ENCODE peak calls at places on chromosomes 2 and 18, in four cellular contexts. A is HepG2, X is K562, Y is GM12878. J is an unnamed sample.

GRCh38 chr2:133885847-133886246 is 317.6 kb upstream of the NCKAP5 start:
- DNase-seq in A (no peak), X (no peak), Y (no peak), J (no peak)

GRCh38 chr2:218924757-218925156 is 34.7 kb upstream of the CDK5R2 start:
- DNase-seq in A (no peak), X (no peak), Y (no peak), J (no peak)

GRCh38 chr2:130852521-130853115 is 15.9 kb downstream of the ARHGEF4 start:
- DNase-seq in A (no peak), X (no peak), Y (no peak), J (no peak)

GRCh38 chr2:29336334-29336733 is 221.1 kb downstream of the CLIP4 start:
- DNase-seq in A (no peak), X (no peak), Y (no peak), J (no peak)

GRCh38 chr2:45806563-45807358 is 155.3 kb downstream of the PRKCE start:
- DNase-seq in A (no peak), X (no peak), Y (peak), J (no peak)

GRCh38 chr2:180505203-180505602 is 475.2 kb upstream of the UBE2E3 start:
- DNase-seq in A (no peak), X (no peak), Y (no peak), J (no peak)

GRCh38 chr2:9952286-9952737 is 819 bp downstream of the GRHL1 start:
- DNase-seq in A (no peak), X (no peak), Y (no peak), J (peak)

GRCh38 chr2:118878531-118879149 is 31.2 kb upstream of the EN1 start:
- DNase-seq in A (no peak), X (no peak), Y (no peak), J (no peak)

GRCh38 chr2:176692518-176692917 is 423.3 kb downstream of the MTX2 start:
- DNase-seq in A (no peak), X (no peak), Y (no peak), J (no peak)

GRCh38 chr2:55864351-55865084 is 59.1 kb downstream of the EFEMP1 start:
- DNase-seq in A (no peak), X (no peak), Y (no peak), J (no peak)

GRCh38 chr2:38722271-38723115 is 28.7 kb downstream of the SRSF7 start:
- DNase-seq in A (no peak), X (no peak), Y (no peak), J (no peak)

GRCh38 chr2:112164876-112165275 is 26.7 kb downstream of the FBLN7 start:
- DNase-seq in A (no peak), X (no peak), Y (no peak), J (no peak)

GRCh38 chr2:1598041-1598710 is 146.1 kb downstream of the PXDN start:
- DNase-seq in A (no peak), X (no peak), Y (no peak), J (no peak)

GRCh38 chr2:65024149-65024829 is 31.9 kb upstream of the CEP68 start:
- DNase-seq in A (no peak), X (peak), Y (no peak), J (no peak)

GRCh38 chr2:68768461-68768860 is 33.9 kb downstream of the ARHGAP25 start:
- DNase-seq in A (no peak), X (no peak), Y (no peak), J (no peak)

GRCh38 chr2:2491964-2492363 is 160.9 kb upstream of the MYT1L start:
- DNase-seq in A (no peak), X (no peak), Y (no peak), J (no peak)

GRCh38 chr2:113697516-113697915 is 58.9 kb downstream of the SLC35F5 start:
- DNase-seq in A (no peak), X (no peak), Y (no peak), J (no peak)

GRCh38 chr2:134002391-134002790 is 251.5 kb upstream of the MGAT5 start:
- DNase-seq in A (no peak), X (no peak), Y (no peak), J (no peak)

DNA sequence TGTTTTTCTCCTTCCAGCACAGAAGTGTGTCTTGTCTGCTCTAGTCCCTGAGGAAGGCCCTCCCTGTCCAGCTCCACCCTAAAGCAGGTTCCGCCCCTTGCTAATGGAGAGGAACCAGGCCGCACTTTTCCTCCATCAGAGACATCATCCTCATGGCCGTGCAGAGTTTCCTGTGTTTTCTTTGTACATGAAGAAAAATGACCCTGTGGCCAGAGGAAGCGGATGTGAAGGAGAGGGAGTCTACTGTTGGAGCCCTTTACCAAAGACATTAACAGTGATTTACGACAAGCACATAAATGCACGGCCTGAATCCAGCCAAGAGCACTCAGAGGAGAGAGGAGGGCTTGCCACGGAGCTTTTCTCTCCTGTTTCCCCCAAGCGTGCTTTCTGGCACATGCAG is 109.5 kb downstream of the RNF144A start:
- DNase-seq in A (no peak), X (no peak), Y (no peak), J (no peak)
- TF ChIP-seq TCF7 in A (no peak), X (no peak), Y (no peak), J (no peak)

DNA sequence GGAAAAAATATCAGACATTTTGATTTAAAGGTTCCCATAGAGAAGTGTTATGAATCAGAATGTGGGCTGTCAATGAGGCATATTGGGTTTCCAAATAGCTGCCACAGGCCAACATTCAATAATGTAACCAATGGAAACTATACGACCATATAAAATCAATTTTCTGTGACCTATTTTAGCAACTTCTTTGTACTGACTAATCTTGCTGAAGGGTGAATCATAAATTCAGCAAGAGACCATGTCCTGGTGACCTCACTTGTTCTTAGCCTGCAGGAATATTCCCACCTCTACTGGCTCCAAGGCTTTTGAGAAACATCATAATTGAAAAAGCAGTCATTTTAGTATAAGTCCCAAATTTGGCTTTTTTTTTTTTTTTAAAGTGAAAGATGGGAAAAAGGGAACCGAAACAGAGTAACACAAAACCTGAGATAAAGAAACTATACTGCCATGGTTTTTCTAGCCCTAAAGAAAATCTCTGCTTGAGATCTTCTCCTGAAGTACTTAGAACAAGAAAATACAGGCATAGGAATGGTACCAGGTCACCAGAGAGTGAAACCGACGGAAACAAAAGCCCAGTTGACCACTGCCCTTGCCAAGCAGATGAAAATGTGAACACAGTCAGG is 32.1 kb downstream of the PLEKHM3 start:
- DNase-seq in A (no peak), X (no peak), Y (no peak), J (no peak)
- TF ChIP-seq TCF7 in A (no peak), X (no peak), Y (no peak), J (no peak)

GRCh38 chr2:229636568-229636967 is 77.8 kb downstream of the DNER start:
- DNase-seq in A (no peak), X (no peak), Y (no peak), J (no peak)

GRCh38 chr2:229642371-229642770 is 72.0 kb downstream of the DNER start:
- DNase-seq in A (no peak), X (no peak), Y (no peak), J (no peak)

GRCh38 chr2:229641676-229642075 is 72.7 kb downstream of the DNER start:
- DNase-seq in A (no peak), X (no peak), Y (no peak), J (no peak)
- TF ChIP-seq TCF7 in A (no peak), X (no peak), Y (no peak), J (no peak)

DNA sequence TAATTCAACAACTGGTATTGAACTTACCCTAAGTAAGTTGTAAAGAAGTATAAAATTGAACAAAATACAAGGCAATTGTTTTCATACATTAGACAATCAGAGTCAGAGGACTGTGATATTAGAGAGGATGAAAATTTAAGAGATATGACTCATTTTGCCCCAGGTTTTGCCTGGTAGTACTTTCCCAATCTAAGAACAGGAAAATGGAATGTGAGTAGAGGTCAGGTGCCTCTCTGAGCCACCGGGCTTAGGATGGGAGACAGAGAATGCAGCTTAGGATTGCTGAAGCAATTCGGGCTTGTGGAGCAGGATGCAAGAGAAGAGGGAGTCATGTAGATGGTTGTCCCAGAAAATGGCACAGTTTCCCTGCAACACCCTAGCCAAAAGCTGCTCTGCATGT is 219.7 kb upstream of the CHST9 start:
- DNase-seq in A (no peak), X (no peak), Y (no peak), J (no peak)
- TF ChIP-seq TCF7 in A (no peak), X (no peak), Y (no peak), J (no peak)

GRCh38 chr2:15894459-15895144 is 45.7 kb upstream of the MYCN start:
- DNase-seq in A (no peak), X (no peak), Y (no peak), J (no peak)
- TF ChIP-seq TCF7 in A (no peak), X (no peak), Y (no peak), J (no peak)

GRCh38 chr2:127573298-127573697 is 37.8 kb downstream of the MYO7B start:
- DNase-seq in A (no peak), X (no peak), Y (no peak), J (no peak)

GRCh38 chr2:127573771-127574170 is 38.3 kb downstream of the MYO7B start:
- DNase-seq in A (no peak), X (no peak), Y (no peak), J (no peak)

GRCh38 chr2:127570282-127571250 is 35.1 kb downstream of the MYO7B start:
- DNase-seq in A (no peak), X (no peak), Y (no peak), J (no peak)

GRCh38 chr2:127574656-127575055 is 39.2 kb downstream of the MYO7B start:
- DNase-seq in A (no peak), X (no peak), Y (no peak), J (no peak)

DNA sequence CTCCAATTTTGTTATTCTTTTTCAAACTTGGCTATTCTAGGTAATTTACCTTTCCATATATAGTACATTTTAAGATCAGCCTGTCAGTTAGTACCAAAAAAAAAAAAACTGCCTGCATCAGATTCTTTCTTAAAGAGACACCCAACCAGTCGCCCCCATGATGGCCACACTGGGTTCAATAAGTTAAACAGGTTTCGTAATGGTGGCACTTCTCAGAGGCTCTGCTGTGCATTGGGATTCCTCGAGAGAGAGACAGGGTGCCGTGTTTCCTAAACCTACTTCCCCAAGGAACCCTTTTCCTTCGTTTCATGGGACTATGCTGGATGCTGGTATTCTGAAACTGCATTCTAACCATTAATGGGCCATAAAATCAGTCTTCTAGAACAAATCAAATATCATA is 37.4 kb downstream of the MYO7B start:
- DNase-seq in A (no peak), X (no peak), Y (no peak), J (no peak)
- TF ChIP-seq TCF7 in A (no peak), X (no peak), Y (no peak), J (no peak)

DNA sequence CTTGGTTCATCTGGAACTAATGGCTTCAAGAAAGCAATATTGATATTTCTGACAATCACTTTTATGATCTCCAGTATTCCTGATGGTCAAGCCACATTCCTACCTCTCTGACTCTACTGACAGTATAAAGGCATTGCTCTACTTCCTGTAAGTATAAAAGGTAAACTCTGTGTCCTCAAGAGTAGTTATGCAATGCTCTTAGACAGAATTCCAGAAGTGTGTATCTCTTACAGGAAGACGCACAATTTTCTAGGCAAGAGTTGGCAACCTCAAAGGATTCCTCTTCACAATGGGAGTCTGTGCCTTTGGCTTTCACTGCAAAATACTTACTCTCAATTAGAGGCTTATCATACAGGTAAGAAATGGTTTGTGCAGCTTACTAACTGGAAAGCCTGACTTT is 100.1 kb downstream of the THADA start:
- DNase-seq in A (no peak), X (no peak), Y (no peak), J (no peak)
- TF ChIP-seq TCF7 in A (no peak), X (no peak), Y (no peak), J (no peak)

DNA sequence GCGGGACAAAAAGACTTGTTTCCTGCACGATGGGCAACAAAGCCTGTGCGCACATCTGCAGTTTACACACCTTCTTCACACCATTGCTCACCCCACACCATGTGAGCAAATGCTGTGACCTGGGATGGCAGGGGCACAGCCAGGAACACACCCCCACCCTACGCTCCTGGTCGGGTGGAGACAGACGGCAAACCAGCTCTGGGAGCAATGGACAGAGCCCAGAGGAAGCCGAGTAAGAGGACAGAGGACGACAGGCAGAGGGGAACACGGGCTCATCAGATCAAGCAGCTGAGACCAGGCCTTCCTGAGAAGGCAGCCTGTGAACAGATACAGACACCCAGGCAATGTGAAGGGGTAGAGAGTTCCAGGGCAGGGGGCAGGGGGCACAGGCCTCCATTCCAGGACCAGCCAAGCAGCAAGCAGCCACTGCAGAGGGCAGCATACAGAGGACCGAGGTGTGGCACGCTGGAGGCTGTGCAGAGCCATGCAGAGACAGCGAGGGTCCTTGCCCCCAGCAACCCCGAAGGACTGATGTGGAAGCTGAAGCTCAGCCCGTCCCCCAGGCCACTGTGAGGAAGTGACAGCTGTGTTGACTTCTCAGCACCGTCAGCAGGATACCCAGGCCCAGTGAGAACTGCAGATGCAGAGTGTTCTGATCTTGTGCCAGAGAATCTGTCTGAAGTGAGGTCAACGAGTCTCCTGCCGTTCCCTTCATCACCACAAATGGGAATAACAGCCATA is 46.2 kb downstream of the PARD6G start:
- DNase-seq in A (no peak), X (no peak), Y (no peak), J (no peak)
- TF ChIP-seq TCF7 in A (no peak), X (no peak), Y (no peak), J (no peak)

DNA sequence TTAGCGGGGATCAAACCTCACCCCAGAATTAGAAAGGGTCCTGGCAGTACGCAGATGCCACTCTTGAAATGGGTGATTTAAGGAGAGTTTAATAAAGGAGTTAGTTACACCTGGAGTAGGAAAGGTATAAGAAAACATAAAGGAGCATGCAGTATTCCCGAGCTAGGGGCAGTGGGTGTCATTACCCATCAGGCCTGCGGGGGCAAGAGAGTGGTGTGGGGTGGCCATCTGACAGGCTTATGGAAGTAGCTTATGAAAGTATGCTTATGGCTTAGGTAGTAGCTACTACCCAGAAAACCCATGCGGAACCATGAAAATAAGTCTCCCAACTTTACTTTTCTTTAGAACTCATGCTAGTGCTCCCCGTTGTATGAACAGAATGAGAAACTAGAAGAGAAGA is 568.9 kb upstream of the ACVR2A start:
- DNase-seq in A (no peak), X (no peak), Y (no peak), J (peak)
- TF ChIP-seq TCF7 in A (no peak), X (no peak), Y (no peak), J (no peak)

J was measured in WTC11.